ENCODE peak calls at places on chromosomes 2 and 18, in ten cellular contexts. One of them, this sample, is unnamed.

GRCh38 chr18:44916429-44917183 is 235.9 kb downstream of the SETBP1 start:
- DNase-seq in lower leg skin: no peak
- DNase-seq in pancreas: no peak
- DNase-seq in PC-9: peak
- DNase-seq in cardiac fibroblast: no peak
- DNase-seq in A549: no peak
- DNase-seq in AG09309: no peak
- DNase-seq in WERI-Rb-1: no peak
- DNase-seq in neural progenitor cell: no peak
- DNase-seq in transverse colon: no peak
- DNase-seq in this sample: no peak

GRCh38 chr2:67662222-67662621 is 265.1 kb downstream of the ETAA1 start:
- DNase-seq in lower leg skin: no peak
- DNase-seq in pancreas: no peak
- DNase-seq in PC-9: no peak
- DNase-seq in cardiac fibroblast: no peak
- DNase-seq in A549: no peak
- DNase-seq in AG09309: no peak
- DNase-seq in WERI-Rb-1: no peak
- DNase-seq in neural progenitor cell: no peak
- DNase-seq in transverse colon: no peak
- DNase-seq in this sample: no peak

GRCh38 chr2:64562148-64562784 is 38.1 kb downstream of the AFTPH start:
- DNase-seq in lower leg skin: no peak
- DNase-seq in pancreas: no peak
- DNase-seq in PC-9: no peak
- DNase-seq in cardiac fibroblast: peak
- DNase-seq in A549: peak
- DNase-seq in AG09309: no peak
- DNase-seq in WERI-Rb-1: no peak
- DNase-seq in neural progenitor cell: no peak
- DNase-seq in transverse colon: no peak
- DNase-seq in this sample: peak

GRCh38 chr18:63322908-63323634 is 3.5 kb upstream of the BCL2 start:
- DNase-seq in lower leg skin: no peak
- DNase-seq in pancreas: peak
- DNase-seq in PC-9: peak
- DNase-seq in cardiac fibroblast: peak
- DNase-seq in A549: peak
- DNase-seq in AG09309: peak
- DNase-seq in WERI-Rb-1: peak
- DNase-seq in neural progenitor cell: peak
- DNase-seq in transverse colon: peak
- DNase-seq in this sample: peak

GRCh38 chr2:230849633-230850357 is 14.9 kb upstream of the ITM2C start:
- DNase-seq in lower leg skin: no peak
- DNase-seq in pancreas: no peak
- DNase-seq in PC-9: no peak
- DNase-seq in cardiac fibroblast: peak
- DNase-seq in A549: peak
- DNase-seq in AG09309: no peak
- DNase-seq in WERI-Rb-1: no peak
- DNase-seq in neural progenitor cell: peak
- DNase-seq in transverse colon: peak
- DNase-seq in this sample: peak

GRCh38 chr2:62631160-62632085 is 74.1 kb upstream of the EHBP1 start:
- DNase-seq in lower leg skin: no peak
- DNase-seq in pancreas: no peak
- DNase-seq in PC-9: no peak
- DNase-seq in cardiac fibroblast: no peak
- DNase-seq in A549: no peak
- DNase-seq in AG09309: no peak
- DNase-seq in WERI-Rb-1: no peak
- DNase-seq in neural progenitor cell: no peak
- DNase-seq in transverse colon: no peak
- DNase-seq in this sample: no peak

GRCh38 chr2:232456296-232457120 is 555 bp downstream of the ALPI start:
- DNase-seq in lower leg skin: no peak
- DNase-seq in pancreas: no peak
- DNase-seq in PC-9: no peak
- DNase-seq in cardiac fibroblast: no peak
- DNase-seq in A549: no peak
- DNase-seq in AG09309: no peak
- DNase-seq in WERI-Rb-1: peak
- DNase-seq in neural progenitor cell: no peak
- DNase-seq in transverse colon: no peak
- DNase-seq in this sample: no peak

GRCh38 chr18:52716926-52717325 is 376.9 kb downstream of the DCC start:
- DNase-seq in lower leg skin: no peak
- DNase-seq in pancreas: peak
- DNase-seq in PC-9: peak
- DNase-seq in cardiac fibroblast: peak
- DNase-seq in A549: peak
- DNase-seq in AG09309: no peak
- DNase-seq in WERI-Rb-1: peak
- DNase-seq in neural progenitor cell: peak
- DNase-seq in transverse colon: peak
- DNase-seq in this sample: peak

GRCh38 chr18:13216732-13217465 is 1.7 kb upstream of the LDLRAD4 start:
- DNase-seq in lower leg skin: no peak
- DNase-seq in pancreas: no peak
- DNase-seq in PC-9: no peak
- DNase-seq in cardiac fibroblast: peak
- DNase-seq in A549: no peak
- DNase-seq in AG09309: no peak
- DNase-seq in WERI-Rb-1: peak
- DNase-seq in neural progenitor cell: peak
- DNase-seq in transverse colon: peak
- DNase-seq in this sample: no peak

GRCh38 chr2:31088516-31089195 is 49.6 kb downstream of the GALNT14 start:
- DNase-seq in lower leg skin: no peak
- DNase-seq in pancreas: no peak
- DNase-seq in PC-9: no peak
- DNase-seq in cardiac fibroblast: no peak
- DNase-seq in A549: no peak
- DNase-seq in AG09309: no peak
- DNase-seq in WERI-Rb-1: peak
- DNase-seq in neural progenitor cell: no peak
- DNase-seq in transverse colon: no peak
- DNase-seq in this sample: peak

GRCh38 chr18:36771246-36771645 is 57.6 kb downstream of the TPGS2 start:
- DNase-seq in lower leg skin: no peak
- DNase-seq in pancreas: no peak
- DNase-seq in PC-9: no peak
- DNase-seq in cardiac fibroblast: no peak
- DNase-seq in A549: no peak
- DNase-seq in AG09309: no peak
- DNase-seq in WERI-Rb-1: no peak
- DNase-seq in neural progenitor cell: no peak
- DNase-seq in transverse colon: no peak
- DNase-seq in this sample: no peak

GRCh38 chr18:36770315-36770946 is 58.4 kb downstream of the TPGS2 start:
- DNase-seq in lower leg skin: no peak
- DNase-seq in pancreas: no peak
- DNase-seq in PC-9: no peak
- DNase-seq in cardiac fibroblast: no peak
- DNase-seq in A549: no peak
- DNase-seq in AG09309: no peak
- DNase-seq in WERI-Rb-1: no peak
- DNase-seq in neural progenitor cell: no peak
- DNase-seq in transverse colon: no peak
- DNase-seq in this sample: no peak

GRCh38 chr18:36772339-36772738 is 56.5 kb downstream of the TPGS2 start:
- DNase-seq in lower leg skin: no peak
- DNase-seq in pancreas: no peak
- DNase-seq in PC-9: no peak
- DNase-seq in cardiac fibroblast: peak
- DNase-seq in A549: no peak
- DNase-seq in AG09309: peak
- DNase-seq in WERI-Rb-1: no peak
- DNase-seq in neural progenitor cell: no peak
- DNase-seq in transverse colon: no peak
- DNase-seq in this sample: peak

GRCh38 chr18:36769172-36769571 is 59.6 kb downstream of the TPGS2 start:
- DNase-seq in lower leg skin: no peak
- DNase-seq in pancreas: no peak
- DNase-seq in PC-9: no peak
- DNase-seq in cardiac fibroblast: peak
- DNase-seq in A549: no peak
- DNase-seq in AG09309: no peak
- DNase-seq in WERI-Rb-1: no peak
- DNase-seq in neural progenitor cell: no peak
- DNase-seq in transverse colon: no peak
- DNase-seq in this sample: peak

GRCh38 chr18:36769611-36770314 is 59.0 kb downstream of the TPGS2 start:
- DNase-seq in lower leg skin: no peak
- DNase-seq in pancreas: no peak
- DNase-seq in PC-9: no peak
- DNase-seq in cardiac fibroblast: peak
- DNase-seq in A549: peak
- DNase-seq in AG09309: no peak
- DNase-seq in WERI-Rb-1: peak
- DNase-seq in neural progenitor cell: peak
- DNase-seq in transverse colon: no peak
- DNase-seq in this sample: no peak
- TF ChIP-seq CTCF in lower leg skin: no peak
- TF ChIP-seq CTCF in pancreas: no peak
- TF ChIP-seq CTCF in PC-9: peak
- TF ChIP-seq CTCF in cardiac fibroblast: peak
- TF ChIP-seq CTCF in A549: peak
- TF ChIP-seq CTCF in AG09309: peak
- TF ChIP-seq CTCF in WERI-Rb-1: peak
- TF ChIP-seq CTCF in neural progenitor cell: peak
- TF ChIP-seq CTCF in transverse colon: no peak
- TF ChIP-seq CTCF in this sample: peak

GRCh38 chr2:69789762-69790600 is 39.5 kb upstream of the GMCL1 start:
- DNase-seq in lower leg skin: no peak
- DNase-seq in pancreas: no peak
- DNase-seq in PC-9: no peak
- DNase-seq in cardiac fibroblast: peak
- DNase-seq in A549: no peak
- DNase-seq in AG09309: no peak
- DNase-seq in WERI-Rb-1: no peak
- DNase-seq in neural progenitor cell: no peak
- DNase-seq in transverse colon: no peak
- DNase-seq in this sample: no peak
- H3K4me3 ChIP-seq in lower leg skin: no peak
- H3K4me3 ChIP-seq in pancreas: no peak
- H3K4me3 ChIP-seq in PC-9: no peak
- H3K4me3 ChIP-seq in cardiac fibroblast: no peak
- H3K4me3 ChIP-seq in A549: no peak
- H3K4me3 ChIP-seq in AG09309: no peak
- H3K4me3 ChIP-seq in WERI-Rb-1: no peak
- H3K4me3 ChIP-seq in neural progenitor cell: no peak
- H3K4me3 ChIP-seq in transverse colon: no peak
- H3K4me3 ChIP-seq in this sample: no peak

DNA sequence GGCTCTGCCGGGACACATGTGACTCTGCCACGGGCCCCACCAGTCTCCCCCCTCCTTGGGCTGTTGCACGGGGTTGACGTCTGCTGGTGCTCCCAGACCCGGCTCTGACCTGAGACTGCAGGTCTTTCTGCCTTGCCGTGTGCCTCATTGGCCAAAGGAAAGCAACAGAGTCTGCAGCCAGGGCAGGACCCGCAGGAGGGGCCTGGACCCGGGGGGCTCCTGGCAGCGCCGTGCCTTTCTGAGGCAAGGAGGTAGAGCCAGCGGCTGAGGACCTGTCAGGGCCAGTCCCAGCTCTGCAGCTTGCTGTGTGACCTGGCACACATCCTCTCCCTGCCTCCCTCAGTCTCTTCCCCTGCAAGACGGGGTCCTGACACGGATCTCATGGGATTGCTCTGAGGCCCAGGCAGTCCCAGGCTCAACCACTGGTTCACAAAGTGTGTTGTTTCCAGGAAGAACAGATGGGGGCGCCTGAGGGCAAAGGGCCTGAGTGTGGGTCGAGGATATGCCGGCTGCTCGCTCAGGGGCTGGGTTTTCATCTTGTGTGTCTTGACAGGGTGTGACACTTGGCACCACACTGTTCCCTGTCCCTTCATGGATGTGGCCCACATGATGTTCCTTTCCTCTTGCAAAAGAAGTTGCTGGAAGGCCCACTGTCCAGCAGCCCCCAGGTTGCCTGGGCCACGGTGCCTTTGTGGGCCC is 9.0 kb downstream of the CAPN10 start:
- DNase-seq in lower leg skin: no peak
- DNase-seq in pancreas: no peak
- DNase-seq in PC-9: no peak
- DNase-seq in cardiac fibroblast: peak
- DNase-seq in A549: peak
- DNase-seq in AG09309: no peak
- DNase-seq in WERI-Rb-1: peak
- DNase-seq in neural progenitor cell: peak
- DNase-seq in transverse colon: peak
- DNase-seq in this sample: no peak
- TF ChIP-seq CTCF in lower leg skin: no peak
- TF ChIP-seq CTCF in pancreas: no peak
- TF ChIP-seq CTCF in PC-9: no peak
- TF ChIP-seq CTCF in cardiac fibroblast: peak
- TF ChIP-seq CTCF in A549: no peak
- TF ChIP-seq CTCF in AG09309: peak
- TF ChIP-seq CTCF in WERI-Rb-1: peak
- TF ChIP-seq CTCF in neural progenitor cell: peak
- TF ChIP-seq CTCF in transverse colon: no peak
- TF ChIP-seq CTCF in this sample: peak

DNA sequence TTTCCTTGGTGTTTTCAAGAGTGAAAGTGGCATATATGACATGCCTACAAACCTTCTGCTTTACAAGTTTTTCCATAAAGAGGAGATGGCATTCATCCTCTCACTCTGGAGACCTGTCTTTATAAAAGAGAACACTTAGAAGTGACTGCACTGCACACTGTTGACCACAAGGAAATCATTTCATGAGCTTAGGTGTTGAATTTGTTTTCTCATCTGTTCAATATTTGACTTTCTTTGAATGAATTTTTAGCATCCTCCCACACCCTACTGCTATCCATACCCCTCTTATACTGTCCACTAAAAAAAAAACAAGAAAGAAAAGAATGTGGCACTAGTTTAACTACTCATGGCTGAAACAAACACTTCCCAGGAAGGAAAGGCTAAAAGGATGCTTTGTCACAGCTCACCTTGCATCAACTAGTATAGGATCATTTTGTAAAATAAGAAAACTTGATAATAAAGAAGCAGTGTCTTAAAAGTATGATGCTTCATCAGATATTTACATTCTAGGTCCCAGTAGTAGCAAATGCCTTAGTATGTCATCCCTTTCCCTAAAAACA is 83.0 kb downstream of the ACVR1 start:
- DNase-seq in lower leg skin: no peak
- DNase-seq in pancreas: no peak
- DNase-seq in PC-9: no peak
- DNase-seq in cardiac fibroblast: no peak
- DNase-seq in A549: no peak
- DNase-seq in AG09309: no peak
- DNase-seq in WERI-Rb-1: no peak
- DNase-seq in neural progenitor cell: no peak
- DNase-seq in transverse colon: no peak
- DNase-seq in this sample: peak
- H3K4me3 ChIP-seq in lower leg skin: no peak
- H3K4me3 ChIP-seq in pancreas: no peak
- H3K4me3 ChIP-seq in PC-9: no peak
- H3K4me3 ChIP-seq in cardiac fibroblast: no peak
- H3K4me3 ChIP-seq in A549: no peak
- H3K4me3 ChIP-seq in AG09309: no peak
- H3K4me3 ChIP-seq in WERI-Rb-1: no peak
- H3K4me3 ChIP-seq in neural progenitor cell: no peak
- H3K4me3 ChIP-seq in transverse colon: no peak
- H3K4me3 ChIP-seq in this sample: no peak